ENCODE peak calls at places on chromosomes 16 and 17, in seven cellular contexts. S is ACHN; D is NCI-H2081 treated with DMSO at 0.1 percent for 48 hours; I is CD4-positive, alpha-beta T cell; F is astrocyte of the hippocampus; W is occipital lobe; X is glutamatergic neuron. V is an unnamed sample.

GRCh38 chr17:31156326-31156725 is 61.5 kb downstream of the NF1 start:
- DNase-seq in W (no peak), F (peak; percentile 36), X (no peak), D (no peak), I (no peak), S (no peak), V (peak; percentile 68)

GRCh38 chr17:65058615-65059014 is 2.1 kb upstream of the GNA13 start:
- DNase-seq in X (no peak), D (no peak), W (no peak), I (no peak), F (no peak), S (no peak), V (no peak)

GRCh38 chr16:1464894-1465566 is 9.8 kb downstream of the CLCN7 start:
- DNase-seq in D (no peak), W (no peak), F (no peak), X (no peak), S (no peak), I (no peak), V (no peak)

GRCh38 chr17:44828919-44829557 is 1.0 kb downstream of the GJC1 start:
- DNase-seq in I (no peak), S (peak; percentile 49), D (no peak), X (no peak), F (peak; percentile 60), W (no peak), V (no peak)

GRCh38 chr16:53740476-53740875 is 36.5 kb downstream of the FTO start:
- DNase-seq in F (no peak), X (no peak), I (no peak), D (no peak), S (no peak), W (no peak), V (no peak)

GRCh38 chr17:40307691-40308289 is 1.2 kb upstream of the RARA start:
- DNase-seq in D (no peak), X (no peak), I (no peak), S (no peak), F (peak; percentile 2), W (no peak), V (peak; percentile 50)

GRCh38 chr17:34542700-34543336 is 36.6 kb upstream of the TMEM132E start:
- DNase-seq in S (peak; percentile 24), W (no peak), F (peak; percentile 30), I (peak; percentile 30), D (no peak), X (no peak), V (peak; percentile 23)

GRCh38 chr16:8716592-8716991 is 42.2 kb downstream of the ABAT start:
- DNase-seq in I (no peak), W (no peak), X (no peak), S (no peak), D (no peak), F (peak; percentile 18), V (no peak)

GRCh38 chr16:28181557-28181914 is 30.2 kb downstream of the XPO6 start:
- DNase-seq in F (peak; percentile 95), X (no peak), W (no peak), S (peak; percentile 97), D (no peak), I (no peak), V (peak; percentile 92)

GRCh38 chr16:10121496-10121895 is 60.7 kb downstream of the GRIN2A start:
- DNase-seq in S (peak; percentile 73), W (no peak), F (peak; percentile 91), X (no peak), D (no peak), I (no peak), V (peak; percentile 29)